ENCODE peak calls at places on chromosomes 12 and 14, in eight cellular contexts. X, Z, O, I, V, P, Y and R are unnamed samples.
A peak's percentile ranks its signal among the peaks of the same experiment; 100 is the strongest.

GRCh38 chr14:103867523-103867953 is 20.2 kb upstream of the PPP1R13B start:
- DNase-seq in O (no peak), V (no peak), P (no peak), I (no peak), Z (no peak), X (no peak), Y (peak; percentile 88), R (no peak)

GRCh38 chr14:100804558-100805309 is 21.2 kb upstream of the MEG3 start:
- DNase-seq in P (no peak), Z (no peak), O (no peak), I (no peak), V (no peak), X (no peak), Y (no peak), R (no peak)

GRCh38 chr12:113846275-113846674 is 119.8 kb downstream of the RBM19 start:
- DNase-seq in I (no peak), V (no peak), Y (no peak), O (no peak), Z (no peak), X (no peak), P (peak; percentile 31), R (no peak)

GRCh38 chr12:3231399-3231876 is 154.3 kb downstream of the TSPAN9 start:
- DNase-seq in X (no peak), O (peak; percentile 63), V (no peak), P (no peak), Y (no peak), Z (peak; percentile 61), I (peak; percentile 17), R (no peak)

GRCh38 chr12:90078344-90078743 is 369.7 kb upstream of the ATP2B1 start:
- DNase-seq in Z (no peak), Y (no peak), I (no peak), V (no peak), P (no peak), X (no peak), O (no peak), R (no peak)

GRCh38 chr12:93521225-93521854 is 51.1 kb upstream of the SOCS2 start:
- DNase-seq in I (no peak), Z (no peak), V (no peak), P (peak; percentile 19), O (no peak), X (no peak), Y (no peak), R (no peak)

GRCh38 chr12:68102731-68103130 is 56.8 kb downstream of the IFNG start:
- DNase-seq in X (no peak), V (no peak), O (no peak), I (no peak), Z (no peak), P (no peak), Y (no peak), R (no peak)

GRCh38 chr12:48151103-48151771 is 6.1 kb downstream of the ASB8 start:
- DNase-seq in V (no peak), Z (no peak), O (no peak), I (peak; percentile 88), Y (no peak), X (no peak), P (no peak), R (no peak)

GRCh38 chr12:89768586-89769482 is 60.2 kb upstream of the ATP2B1 start:
- DNase-seq in P (peak; percentile 98), V (no peak), I (no peak), O (no peak), Z (no peak), Y (no peak), X (peak; percentile 78), R (peak; percentile 47)

GRCh38 chr14:93332032-93332852 is 594 bp downstream of the BTBD7 start:
- DNase-seq in X (peak; percentile 20), I (peak; percentile 10), Y (peak; percentile 90), Z (peak; percentile 63), P (peak; percentile 49), V (peak; percentile 9), O (peak; percentile 69), R (peak; percentile 62)

GRCh38 chr14:32018391-32019092 is 58.6 kb upstream of the ARHGAP5 start:
- DNase-seq in Y (no peak), I (no peak), Z (no peak), O (no peak), P (no peak), V (no peak), X (no peak), R (no peak)

GRCh38 chr12:71455028-71455737 is 15.6 kb downstream of the LGR5 start:
- DNase-seq in Y (no peak), I (no peak), V (no peak), P (no peak), Z (no peak), O (no peak), X (no peak), R (no peak)

GRCh38 chr14:40213701-40214100 is 781.5 kb upstream of the FBXO33 start:
- DNase-seq in X (no peak), V (no peak), O (no peak), Y (no peak), I (no peak), P (no peak), Z (no peak), R (no peak)

GRCh38 chr12:27333311-27334009 is 824 bp downstream of the BMAL2 start:
- DNase-seq in Z (peak; percentile 21), I (no peak), O (peak; percentile 36), X (no peak), V (peak; percentile 2), Y (peak; percentile 75), P (no peak), R (peak; percentile 93)

GRCh38 chr12:62429457-62429856 is 37.2 kb upstream of the MON2 start:
- DNase-seq in Y (no peak), V (no peak), Z (no peak), I (no peak), P (no peak), X (no peak), O (no peak), R (no peak)

GRCh38 chr14:86305058-86305457 is 775.1 kb downstream of the FLRT2 start:
- DNase-seq in P (peak; percentile 15), V (no peak), X (no peak), Z (no peak), Y (no peak), I (no peak), O (no peak), R (no peak)
- H3K4me1 ChIP-seq in P (no peaks in the 10 kb centered on the region), V (no peaks in the 10 kb centered on the region), X (no peaks in the 10 kb centered on the region), Z (no peaks in the 10 kb centered on the region), Y (no peaks in the 10 kb centered on the region), I (no peaks in the 10 kb centered on the region), O (no peaks in the 10 kb centered on the region), R (no peaks in the 10 kb centered on the region)

GRCh38 chr14:60251877-60252276 is 2.9 kb downstream of the PPM1A start:
- DNase-seq in Z (no peak), Y (no peak), X (no peak), I (no peak), O (no peak), P (no peak), V (no peak), R (no peak)

GRCh38 chr14:60254176-60254575 is 5.2 kb downstream of the PPM1A start:
- DNase-seq in V (no peak), Y (no peak), O (no peak), Z (no peak), P (no peak), X (no peak), I (no peak), R (no peak)

GRCh38 chr14:60250318-60251035 is 1.5 kb downstream of the PPM1A start:
- DNase-seq in P (peak; percentile 9), O (no peak), Y (no peak), I (peak; percentile 23), X (peak; percentile 13), Z (no peak), V (no peak), R (no peak)

GRCh38 chr14:60253649-60254048 is 4.6 kb downstream of the PPM1A start:
- DNase-seq in P (no peak), Z (no peak), V (no peak), X (no peak), I (no peak), Y (no peak), O (no peak), R (no peak)

DNA sequence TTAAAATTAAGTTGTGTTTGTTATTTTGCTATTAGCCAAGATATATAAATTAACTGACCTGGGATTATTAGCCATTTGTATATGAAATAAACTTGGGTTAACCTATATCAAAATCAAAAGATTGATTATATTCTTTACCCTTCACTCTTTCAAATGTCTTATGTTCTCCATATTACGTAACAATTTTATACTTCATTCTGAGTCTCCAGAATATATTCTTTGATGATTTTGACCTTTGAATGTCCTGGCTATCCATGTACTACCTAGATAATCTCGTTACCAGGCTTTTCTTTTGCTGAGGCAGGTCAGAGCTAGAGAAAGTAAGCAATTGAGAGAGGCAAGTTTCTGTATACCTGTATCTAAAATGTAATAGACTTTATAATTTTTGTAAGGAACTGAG is 3.6 kb downstream of the PPM1A start:
- DNase-seq in Z (no peak), P (no peak), V (no peak), X (no peak), I (no peak), O (no peak), Y (no peak), R (no peak)
- H3K4me3 ChIP-seq in Z (peak overlapping the region; percentile 93), P (no peak overlapping the region), V (no peak overlapping the region), X (no peak overlapping the region), I (peak overlapping the region; percentile 77), O (no peak overlapping the region), Y (peak overlapping the region; percentile 12), R (no peak overlapping the region)

DNA sequence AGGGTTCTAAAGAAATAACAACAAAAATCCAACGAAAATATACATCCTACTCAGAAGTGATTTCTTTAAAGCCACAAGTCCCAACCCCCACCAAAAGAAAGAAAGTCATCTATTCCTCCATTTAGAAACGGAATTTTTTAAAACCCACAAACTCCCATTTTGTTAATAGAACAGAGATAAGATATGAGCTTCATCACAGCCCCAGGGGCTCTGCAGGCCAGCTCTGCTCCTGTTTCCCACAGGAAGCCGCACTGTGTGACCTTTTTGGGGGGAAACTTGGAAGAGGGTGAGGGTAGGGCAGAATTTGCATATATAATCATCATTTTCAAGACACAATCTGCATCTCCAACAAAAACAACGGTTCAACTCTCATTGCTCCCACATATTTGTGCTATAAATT is 2.8 kb downstream of the FBXL14 start:
- DNase-seq in Y (no peak), X (no peak), I (no peak), V (no peak), O (no peak), P (peak; percentile 59), Z (no peak), R (no peak)
- H3K4me1 ChIP-seq in Y (peaks cover 35% of the 10 kb centered on the region), X (peaks cover 38% of the 10 kb centered on the region), I (peaks cover 53% of the 10 kb centered on the region), V (peaks cover 55% of the 10 kb centered on the region), O (peaks cover 18% of the 10 kb centered on the region), P (peaks cover 25% of the 10 kb centered on the region), Z (peaks cover 55% of the 10 kb centered on the region), R (peaks cover 22% of the 10 kb centered on the region)

DNA sequence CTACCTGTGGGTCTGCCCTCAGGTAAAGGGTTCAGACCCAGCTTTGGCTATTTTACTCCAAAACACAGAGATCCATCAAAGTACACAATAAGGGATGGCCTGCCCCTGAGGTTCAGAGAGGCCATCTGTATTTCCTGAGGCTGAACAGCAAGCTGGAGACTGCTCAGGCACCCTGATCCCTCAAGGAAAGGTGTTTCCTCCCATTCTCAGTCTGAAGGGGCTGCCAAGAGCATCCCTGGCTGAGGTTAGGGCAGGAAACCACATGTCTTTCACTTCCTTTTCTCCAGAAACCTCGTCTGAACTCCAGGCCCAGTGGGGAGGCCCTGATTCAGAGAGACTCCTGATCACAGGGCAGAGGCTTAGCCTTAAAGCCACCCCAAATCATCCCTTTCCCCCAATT is 1.5 kb downstream of the RILPL1 start:
- DNase-seq in V (no peak), Z (no peak), Y (no peak), I (no peak), X (no peak), P (peak; percentile 10), O (no peak), R (no peak)
- H3K4me3 ChIP-seq in V (no peak overlapping the region), Z (peak overlapping the region; percentile 91), Y (peak overlapping the region; percentile 74), I (peak overlapping the region; percentile 68), X (peak overlapping the region; percentile 60), P (peak overlapping the region; percentile 6), O (no peak overlapping the region), R (peak overlapping the region; percentile 57)